ENCODE peak calls at places on chromosomes 4 and X, in eight cellular contexts. One of them, this sample, is unnamed.

GRCh38 chrX:64977830-64978229 is 1.6 kb upstream of the ZC4H2 start:
- DNase-seq in heart left ventricle: no peak
- DNase-seq in neuronal stem cell: no peak
- DNase-seq in cardiac muscle cell: no peak
- DNase-seq in CD8-positive, alpha-beta memory T cell: no peak
- DNase-seq in fibroblast of lung: peak; percentile 3
- DNase-seq in brain microvascular endothelial cell: no peak
- DNase-seq in Karpas-422: no peak
- DNase-seq in this sample: peak; percentile 55

GRCh38 chr4:42865572-42866189 is 26.8 kb upstream of the GRXCR1 start:
- DNase-seq in heart left ventricle: peak; percentile 28
- DNase-seq in neuronal stem cell: peak; percentile 66
- DNase-seq in cardiac muscle cell: peak; percentile 64
- DNase-seq in CD8-positive, alpha-beta memory T cell: peak; percentile 24
- DNase-seq in fibroblast of lung: peak; percentile 24
- DNase-seq in brain microvascular endothelial cell: peak; percentile 60
- DNase-seq in Karpas-422: peak; percentile 87
- DNase-seq in this sample: peak; percentile 59

GRCh38 chr4:82833696-82834313 is 35.2 kb upstream of the SCD5 start:
- DNase-seq in heart left ventricle: peak; percentile 30
- DNase-seq in neuronal stem cell: no peak
- DNase-seq in cardiac muscle cell: peak; percentile 55
- DNase-seq in CD8-positive, alpha-beta memory T cell: no peak
- DNase-seq in fibroblast of lung: peak; percentile 88
- DNase-seq in brain microvascular endothelial cell: peak; percentile 85
- DNase-seq in Karpas-422: no peak
- DNase-seq in this sample: peak; percentile 86

GRCh38 chr4:98688416-98689290 is 30.2 kb upstream of the TSPAN5 start:
- DNase-seq in heart left ventricle: no peak
- DNase-seq in neuronal stem cell: no peak
- DNase-seq in cardiac muscle cell: peak; percentile 19
- DNase-seq in CD8-positive, alpha-beta memory T cell: no peak
- DNase-seq in fibroblast of lung: peak; percentile 69
- DNase-seq in brain microvascular endothelial cell: peak; percentile 63
- DNase-seq in Karpas-422: no peak
- DNase-seq in this sample: peak; percentile 80

GRCh38 chr4:31918891-31919290 is 1198.7 kb downstream of the PCDH7 start:
- DNase-seq in heart left ventricle: no peak
- DNase-seq in neuronal stem cell: no peak
- DNase-seq in cardiac muscle cell: peak; percentile 53
- DNase-seq in CD8-positive, alpha-beta memory T cell: no peak
- DNase-seq in fibroblast of lung: no peak
- DNase-seq in brain microvascular endothelial cell: no peak
- DNase-seq in Karpas-422: no peak
- DNase-seq in this sample: no peak

GRCh38 chrX:19513383-19513782 is 1.9 kb downstream of the MAP3K15 start:
- DNase-seq in heart left ventricle: no peak
- DNase-seq in neuronal stem cell: no peak
- DNase-seq in cardiac muscle cell: no peak
- DNase-seq in CD8-positive, alpha-beta memory T cell: no peak
- DNase-seq in fibroblast of lung: no peak
- DNase-seq in brain microvascular endothelial cell: no peak
- DNase-seq in Karpas-422: no peak
- DNase-seq in this sample: no peak

GRCh38 chr4:95835672-95836071 is 4.2 kb upstream of the PDHA2 start:
- DNase-seq in heart left ventricle: no peak
- DNase-seq in neuronal stem cell: peak; percentile 24
- DNase-seq in cardiac muscle cell: peak; percentile 3
- DNase-seq in CD8-positive, alpha-beta memory T cell: no peak
- DNase-seq in fibroblast of lung: no peak
- DNase-seq in brain microvascular endothelial cell: no peak
- DNase-seq in Karpas-422: peak; percentile 59
- DNase-seq in this sample: no peak

GRCh38 chr4:95193391-95194224 is 355.2 kb downstream of the UNC5C start:
- DNase-seq in heart left ventricle: no peak
- DNase-seq in neuronal stem cell: no peak
- DNase-seq in cardiac muscle cell: no peak
- DNase-seq in CD8-positive, alpha-beta memory T cell: no peak
- DNase-seq in fibroblast of lung: no peak
- DNase-seq in brain microvascular endothelial cell: no peak
- DNase-seq in Karpas-422: no peak
- DNase-seq in this sample: no peak

GRCh38 chrX:4831574-4831973 is 1118.1 kb upstream of the PRKX start:
- DNase-seq in heart left ventricle: no peak
- DNase-seq in neuronal stem cell: no peak
- DNase-seq in cardiac muscle cell: no peak
- DNase-seq in CD8-positive, alpha-beta memory T cell: no peak
- DNase-seq in fibroblast of lung: no peak
- DNase-seq in brain microvascular endothelial cell: no peak
- DNase-seq in Karpas-422: no peak
- DNase-seq in this sample: no peak

GRCh38 chr4:84901173-84901572 is 65.3 kb downstream of the WDFY3 start:
- DNase-seq in heart left ventricle: no peak
- DNase-seq in neuronal stem cell: no peak
- DNase-seq in cardiac muscle cell: no peak
- DNase-seq in CD8-positive, alpha-beta memory T cell: no peak
- DNase-seq in fibroblast of lung: no peak
- DNase-seq in brain microvascular endothelial cell: no peak
- DNase-seq in Karpas-422: no peak
- DNase-seq in this sample: no peak

GRCh38 chr4:107564326-107564725 is 155.7 kb downstream of the PAPSS1 start:
- DNase-seq in heart left ventricle: no peak
- DNase-seq in neuronal stem cell: peak; percentile 56
- DNase-seq in cardiac muscle cell: peak; percentile 65
- DNase-seq in CD8-positive, alpha-beta memory T cell: no peak
- DNase-seq in fibroblast of lung: peak; percentile 71
- DNase-seq in brain microvascular endothelial cell: peak; percentile 67
- DNase-seq in Karpas-422: no peak
- DNase-seq in this sample: peak; percentile 1

GRCh38 chr4:67220848-67221247 is 324.5 kb downstream of the CENPC start:
- DNase-seq in heart left ventricle: no peak
- DNase-seq in neuronal stem cell: no peak
- DNase-seq in cardiac muscle cell: no peak
- DNase-seq in CD8-positive, alpha-beta memory T cell: no peak
- DNase-seq in fibroblast of lung: no peak
- DNase-seq in brain microvascular endothelial cell: no peak
- DNase-seq in Karpas-422: no peak
- DNase-seq in this sample: no peak

GRCh38 chrX:105822138-105823091 is at the start of gene NRK:
- DNase-seq in heart left ventricle: peak; percentile 30
- DNase-seq in neuronal stem cell: no peak
- DNase-seq in cardiac muscle cell: peak; percentile 55
- DNase-seq in CD8-positive, alpha-beta memory T cell: no peak
- DNase-seq in fibroblast of lung: peak; percentile 35
- DNase-seq in brain microvascular endothelial cell: peak; percentile 5
- DNase-seq in Karpas-422: no peak
- DNase-seq in this sample: no peak

DNA sequence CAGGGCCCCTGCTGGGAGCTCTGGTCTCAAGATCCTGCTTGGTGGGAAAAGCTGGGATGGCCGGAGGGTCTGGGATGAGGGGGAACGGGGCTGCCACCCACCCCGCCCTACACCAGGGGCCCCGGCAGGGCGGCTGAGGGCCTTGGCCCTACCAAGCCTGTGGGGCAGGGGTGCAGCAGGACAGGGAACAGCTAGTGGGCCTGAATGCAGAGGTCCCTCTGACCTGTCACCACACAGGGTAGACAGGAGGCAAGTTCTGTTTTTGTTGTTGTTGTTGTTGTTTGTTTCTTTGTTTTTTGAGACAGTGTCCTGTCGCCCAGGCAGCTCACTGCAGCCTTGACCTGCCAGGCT is 332 bp upstream of the RENBP start:
- DNase-seq in heart left ventricle: no peak
- DNase-seq in neuronal stem cell: no peak
- DNase-seq in cardiac muscle cell: no peak
- DNase-seq in CD8-positive, alpha-beta memory T cell: no peak
- DNase-seq in fibroblast of lung: no peak
- DNase-seq in brain microvascular endothelial cell: no peak
- DNase-seq in Karpas-422: no peak
- DNase-seq in this sample: no peak
- H3K4me3 ChIP-seq in heart left ventricle: peak overlapping the region; percentile 52
- H3K4me3 ChIP-seq in neuronal stem cell: no peak overlapping the region
- H3K4me3 ChIP-seq in cardiac muscle cell: no peak overlapping the region
- H3K4me3 ChIP-seq in CD8-positive, alpha-beta memory T cell: no peak overlapping the region
- H3K4me3 ChIP-seq in fibroblast of lung: no peak overlapping the region
- H3K4me3 ChIP-seq in brain microvascular endothelial cell: no peak overlapping the region
- H3K4me3 ChIP-seq in Karpas-422: no peak overlapping the region
- H3K4me3 ChIP-seq in this sample: no peak overlapping the region

GRCh38 chrX:69165116-69165651 is at the start of gene PJA1:
- DNase-seq in heart left ventricle: peak; percentile 78
- DNase-seq in neuronal stem cell: no peak
- DNase-seq in cardiac muscle cell: peak; percentile 83
- DNase-seq in CD8-positive, alpha-beta memory T cell: peak; percentile 58
- DNase-seq in fibroblast of lung: peak; percentile 72
- DNase-seq in brain microvascular endothelial cell: peak; percentile 46
- DNase-seq in Karpas-422: peak; percentile 85
- DNase-seq in this sample: peak; percentile 54
- H3K4me3 ChIP-seq in heart left ventricle: peak within 1 kb of the TSS; percentile 95
- H3K4me3 ChIP-seq in neuronal stem cell: peak within 1 kb of the TSS; percentile 95
- H3K4me3 ChIP-seq in cardiac muscle cell: peak within 1 kb of the TSS; percentile 78
- H3K4me3 ChIP-seq in CD8-positive, alpha-beta memory T cell: peak within 1 kb of the TSS; percentile 66
- H3K4me3 ChIP-seq in fibroblast of lung: peak within 1 kb of the TSS; percentile 74
- H3K4me3 ChIP-seq in brain microvascular endothelial cell: peak within 1 kb of the TSS; percentile 77
- H3K4me3 ChIP-seq in Karpas-422: peak within 1 kb of the TSS; percentile 79
- H3K4me3 ChIP-seq in this sample: peak within 1 kb of the TSS; percentile 67

DNA sequence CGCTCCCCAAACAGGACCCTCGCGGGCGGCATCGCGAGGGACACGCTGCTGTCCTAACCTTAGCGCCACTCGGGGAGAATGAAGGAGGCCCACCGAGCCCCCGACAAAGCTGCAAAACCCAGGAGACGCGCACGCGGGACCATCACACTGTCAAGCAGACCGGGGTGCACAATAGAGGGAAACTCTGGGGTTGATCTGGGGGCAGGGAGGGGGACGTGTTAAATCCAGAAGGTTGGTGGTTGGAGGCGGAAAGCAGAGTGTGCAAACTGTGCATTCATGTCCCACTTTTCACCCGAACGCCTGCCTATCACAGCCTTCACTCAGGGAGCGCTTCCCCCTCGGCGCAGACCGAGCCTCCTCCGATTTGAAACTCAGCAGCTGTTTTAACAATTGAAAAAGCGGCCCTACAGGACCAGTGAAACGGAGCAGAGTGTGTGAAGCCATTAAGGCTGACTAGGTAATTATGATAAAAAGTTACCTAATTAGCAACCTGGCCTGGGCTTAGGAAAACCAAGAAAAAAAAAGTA is 564 bp upstream of the NDNF start:
- DNase-seq in heart left ventricle: peak; percentile 30
- DNase-seq in neuronal stem cell: peak; percentile 47
- DNase-seq in cardiac muscle cell: no peak
- DNase-seq in CD8-positive, alpha-beta memory T cell: no peak
- DNase-seq in fibroblast of lung: no peak
- DNase-seq in brain microvascular endothelial cell: no peak
- DNase-seq in Karpas-422: no peak
- DNase-seq in this sample: no peak
- H3K4me3 ChIP-seq in heart left ventricle: peak overlapping the region; percentile 70
- H3K4me3 ChIP-seq in neuronal stem cell: peak overlapping the region; percentile 87
- H3K4me3 ChIP-seq in cardiac muscle cell: peak overlapping the region; percentile 71
- H3K4me3 ChIP-seq in CD8-positive, alpha-beta memory T cell: peak overlapping the region; percentile 55
- H3K4me3 ChIP-seq in fibroblast of lung: peak overlapping the region; percentile 69
- H3K4me3 ChIP-seq in brain microvascular endothelial cell: peak overlapping the region; percentile 59
- H3K4me3 ChIP-seq in Karpas-422: no peak overlapping the region
- H3K4me3 ChIP-seq in this sample: peak overlapping the region; percentile 36

DNA sequence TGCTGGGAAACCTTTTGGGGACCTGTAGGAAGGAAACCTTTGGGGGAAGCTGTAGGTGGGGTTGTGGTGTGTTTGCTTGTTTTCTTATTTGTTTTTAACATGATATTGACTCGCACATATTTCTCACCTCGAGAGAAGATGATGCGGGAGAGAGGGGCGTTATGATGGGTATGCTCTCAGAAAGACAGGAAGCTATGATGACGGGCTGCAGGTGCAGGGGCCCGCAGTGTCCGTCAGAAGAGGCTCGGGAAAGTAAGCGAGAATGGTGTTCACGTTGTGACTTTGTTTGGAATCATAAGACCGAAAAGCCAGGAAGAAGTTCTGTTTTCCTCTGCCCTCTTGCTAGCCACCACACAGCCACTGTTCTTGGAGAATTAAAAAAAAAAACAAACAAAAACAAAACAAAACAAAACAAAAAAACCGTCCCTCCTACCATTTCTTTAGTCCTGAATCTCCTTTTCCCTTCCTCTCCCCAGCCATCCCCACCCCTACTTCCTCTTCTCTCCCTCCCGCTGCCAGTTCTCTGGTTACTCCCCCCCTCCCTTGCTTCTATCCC is 369 bp upstream of the BMP3 start:
- DNase-seq in heart left ventricle: no peak
- DNase-seq in neuronal stem cell: no peak
- DNase-seq in cardiac muscle cell: no peak
- DNase-seq in CD8-positive, alpha-beta memory T cell: no peak
- DNase-seq in fibroblast of lung: no peak
- DNase-seq in brain microvascular endothelial cell: no peak
- DNase-seq in Karpas-422: no peak
- DNase-seq in this sample: no peak
- H3K4me3 ChIP-seq in heart left ventricle: peak overlapping the region; percentile 38
- H3K4me3 ChIP-seq in neuronal stem cell: peak overlapping the region; percentile 77
- H3K4me3 ChIP-seq in cardiac muscle cell: peak overlapping the region; percentile 40
- H3K4me3 ChIP-seq in CD8-positive, alpha-beta memory T cell: no peak overlapping the region
- H3K4me3 ChIP-seq in fibroblast of lung: peak overlapping the region; percentile 52
- H3K4me3 ChIP-seq in brain microvascular endothelial cell: peak overlapping the region; percentile 41
- H3K4me3 ChIP-seq in Karpas-422: no peak overlapping the region
- H3K4me3 ChIP-seq in this sample: no peak overlapping the region

DNA sequence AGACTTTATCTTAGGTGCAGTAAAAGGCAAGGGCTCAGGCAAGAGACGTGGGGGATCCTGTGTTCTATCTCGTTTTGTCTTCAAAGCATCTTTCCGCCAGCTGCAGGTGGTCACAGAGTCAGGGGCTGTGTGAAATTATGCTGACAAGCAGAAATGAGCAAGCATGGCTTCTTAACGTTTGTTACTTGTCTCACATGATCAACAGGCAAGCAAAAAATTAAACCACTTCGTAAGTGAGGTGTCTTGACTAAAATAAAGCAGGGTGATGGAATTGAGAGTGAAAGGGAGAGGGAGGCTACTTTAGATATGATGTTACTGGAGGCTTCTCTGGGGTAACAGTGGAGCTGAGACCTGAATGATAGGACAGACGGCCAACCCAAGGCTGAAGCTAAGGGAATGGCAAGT is 1.4 kb upstream of the TEC start:
- DNase-seq in heart left ventricle: no peak
- DNase-seq in neuronal stem cell: no peak
- DNase-seq in cardiac muscle cell: no peak
- DNase-seq in CD8-positive, alpha-beta memory T cell: no peak
- DNase-seq in fibroblast of lung: no peak
- DNase-seq in brain microvascular endothelial cell: no peak
- DNase-seq in Karpas-422: no peak
- DNase-seq in this sample: no peak
- H3K4me3 ChIP-seq in heart left ventricle: no peak overlapping the region
- H3K4me3 ChIP-seq in neuronal stem cell: no peak overlapping the region
- H3K4me3 ChIP-seq in cardiac muscle cell: no peak overlapping the region
- H3K4me3 ChIP-seq in CD8-positive, alpha-beta memory T cell: no peak overlapping the region
- H3K4me3 ChIP-seq in fibroblast of lung: no peak overlapping the region
- H3K4me3 ChIP-seq in brain microvascular endothelial cell: no peak overlapping the region
- H3K4me3 ChIP-seq in Karpas-422: no peak overlapping the region
- H3K4me3 ChIP-seq in this sample: no peak overlapping the region